ENCODE peak calls at places on chromosomes 6 and 20, in nine cellular contexts. Z is CD4-positive, alpha-beta T cell; D is bronchial epithelial cell; R is Peyer's patch; H is astrocyte of the spinal cord; T is NB4; V is nephron progenitor cell; L is CD14-positive monocyte; K is foreskin fibroblast. Q is an unnamed sample.
A peak's percentile ranks its signal among the peaks of the same experiment; 100 is the strongest.

GRCh38 chr6:149903938-149904611 is 6.2 kb upstream of the RAET1E start:
- DNase-seq in Z (no peak), D (no peak), R (no peak), H (no peak), T (no peak), V (no peak), L (no peak), K (no peak), Q (no peak)

GRCh38 chr6:35602133-35602946 is 86.4 kb downstream of the FKBP5 start:
- DNase-seq in Z (no peak), D (peak; percentile 89), R (peak; percentile 51), H (no peak), T (peak; percentile 70), V (no peak), L (no peak), K (peak; percentile 74), Q (no peak)

GRCh38 chr6:136465766-136466303 is 84.4 kb downstream of the MAP7 start:
- DNase-seq in Z (no peak), D (peak; percentile 48), R (no peak), H (no peak), T (no peak), V (no peak), L (no peak), K (peak; percentile 33), Q (no peak)

GRCh38 chr20:59253325-59253724 is 47.1 kb upstream of the EDN3 start:
- DNase-seq in Z (no peak), D (no peak), R (no peak), H (no peak), T (peak; percentile 90), V (no peak), L (no peak), K (no peak), Q (no peak)

GRCh38 chr6:47308674-47309325 is 905 bp downstream of the TNFRSF21 start:
- DNase-seq in Z (no peak), D (no peak), R (no peak), H (peak; percentile 58), T (no peak), V (peak; percentile 56), L (no peak), K (peak; percentile 58), Q (no peak)

GRCh38 chr20:47318027-47318595 is 38.4 kb downstream of the ZMYND8 start:
- DNase-seq in Z (no peak), D (peak; percentile 77), R (no peak), H (no peak), T (peak; percentile 77), V (peak; percentile 6), L (no peak), K (peak; percentile 92), Q (no peak)

GRCh38 chr6:15817100-15817499 is 154.3 kb upstream of the DTNBP1 start:
- DNase-seq in Z (no peak), D (no peak), R (no peak), H (no peak), T (no peak), V (no peak), L (no peak), K (no peak), Q (no peak)

GRCh38 chr6:8420031-8420588 is 15.2 kb downstream of the SLC35B3 start:
- DNase-seq in Z (no peak), D (no peak), R (no peak), H (no peak), T (no peak), V (no peak), L (no peak), K (no peak), Q (no peak)

GRCh38 chr6:170266061-170266825 is 24.6 kb downstream of the DLL1 start:
- DNase-seq in Z (no peak), D (no peak), R (no peak), H (no peak), T (peak; percentile 42), V (no peak), L (no peak), K (no peak), Q (no peak)

GRCh38 chr6:37168809-37169457 is 1.0 kb upstream of the PIM1 start:
- DNase-seq in Z (no peak), D (peak; percentile 48), R (peak; percentile 25), H (no peak), T (no peak), V (no peak), L (no peak), K (peak; percentile 86), Q (no peak)

GRCh38 chr6:90351696-90352095 is 55.1 kb upstream of the BACH2 start:
- DNase-seq in Z (no peak), D (no peak), R (no peak), H (peak; percentile 52), T (peak; percentile 41), V (no peak), L (no peak), K (peak; percentile 67), Q (no peak)

GRCh38 chr6:169778646-169779045 is 27.2 kb downstream of the ERMARD start:
- DNase-seq in Z (no peak), D (peak; percentile 77), R (no peak), H (no peak), T (no peak), V (no peak), L (no peak), K (no peak), Q (no peak)

GRCh38 chr6:158818580-158819212 is 472 bp downstream of the EZR start:
- DNase-seq in Z (peak; percentile 67), D (no peak), R (peak; percentile 51), H (peak; percentile 65), T (peak; percentile 82), V (peak; percentile 68), L (peak; percentile 63), K (peak; percentile 81), Q (peak; percentile 64)

GRCh38 chr6:24313477-24314141 is 44.2 kb downstream of the DCDC2 start:
- DNase-seq in Z (no peak), D (peak; percentile 76), R (no peak), H (peak; percentile 56), T (no peak), V (no peak), L (no peak), K (no peak), Q (no peak)

GRCh38 chr6:52233975-52234823 is 10.1 kb downstream of the IL17F start:
- DNase-seq in Z (no peak), D (peak; percentile 69), R (no peak), H (peak; percentile 49), T (peak; percentile 59), V (peak; percentile 51), L (no peak), K (peak; percentile 79), Q (no peak)

GRCh38 chr6:77264970-77265369 is 198.3 kb downstream of the HTR1B start:
- DNase-seq in Z (no peak), D (no peak), R (no peak), H (no peak), T (peak; percentile 3), V (no peak), L (no peak), K (no peak), Q (no peak)
- TF ChIP-seq CTCF in Z (no peak), D (no peak), R (no peak), H (no peak), T (peak; percentile 23), V (no peak), L (no peak), K (no peak), Q (no peak)

DNA sequence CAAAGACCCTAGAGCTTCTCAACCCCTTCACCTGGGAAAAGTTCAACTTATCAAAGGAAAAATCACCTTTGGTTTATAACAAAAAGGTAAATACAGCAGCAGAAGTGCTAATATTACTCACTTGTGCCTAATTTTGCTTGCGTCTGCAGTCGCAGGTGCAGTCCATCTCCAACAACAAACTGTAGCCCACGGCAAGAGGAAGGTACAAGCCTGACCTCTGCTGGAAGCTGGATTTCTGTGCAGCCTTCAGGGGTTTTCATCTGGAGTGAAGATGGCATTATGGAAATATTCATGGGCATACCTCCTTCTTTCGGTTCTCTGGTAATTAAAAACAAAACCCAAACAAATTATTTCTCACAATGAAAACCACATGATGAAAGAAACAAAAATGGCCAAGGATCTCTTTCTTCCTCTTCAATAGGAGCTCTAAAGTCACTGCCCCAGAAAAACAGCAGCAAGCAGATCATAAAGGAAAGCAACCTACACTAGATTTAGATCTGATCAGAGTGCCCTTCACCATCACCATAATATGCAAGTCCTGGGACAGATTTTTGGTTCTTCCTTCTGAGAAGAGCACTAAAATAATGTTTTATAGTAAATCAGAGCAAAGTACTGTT is 7.8 kb downstream of the UBE3D start:
- DNase-seq in Z (no peak), D (peak; percentile 54), R (peak; percentile 19), H (peak; percentile 51), T (peak; percentile 63), V (peak; percentile 49), L (no peak), K (peak; percentile 80), Q (no peak)
- TF ChIP-seq CTCF in Z (peak; percentile 43), D (peak; percentile 79), R (no peak), H (peak; percentile 88), T (peak; percentile 82), V (peak; percentile 75), L (peak; percentile 59), K (peak; percentile 87), Q (peak; percentile 13)

GRCh38 chr6:25389501-25389900 is 110.3 kb downstream of the CARMIL1 start:
- DNase-seq in Z (no peak), D (peak; percentile 74), R (no peak), H (peak; percentile 42), T (no peak), V (no peak), L (no peak), K (peak; percentile 64), Q (no peak)
- TF ChIP-seq CTCF in Z (no peak), D (no peak), R (no peak), H (no peak), T (no peak), V (no peak), L (no peak), K (no peak), Q (no peak)

DNA sequence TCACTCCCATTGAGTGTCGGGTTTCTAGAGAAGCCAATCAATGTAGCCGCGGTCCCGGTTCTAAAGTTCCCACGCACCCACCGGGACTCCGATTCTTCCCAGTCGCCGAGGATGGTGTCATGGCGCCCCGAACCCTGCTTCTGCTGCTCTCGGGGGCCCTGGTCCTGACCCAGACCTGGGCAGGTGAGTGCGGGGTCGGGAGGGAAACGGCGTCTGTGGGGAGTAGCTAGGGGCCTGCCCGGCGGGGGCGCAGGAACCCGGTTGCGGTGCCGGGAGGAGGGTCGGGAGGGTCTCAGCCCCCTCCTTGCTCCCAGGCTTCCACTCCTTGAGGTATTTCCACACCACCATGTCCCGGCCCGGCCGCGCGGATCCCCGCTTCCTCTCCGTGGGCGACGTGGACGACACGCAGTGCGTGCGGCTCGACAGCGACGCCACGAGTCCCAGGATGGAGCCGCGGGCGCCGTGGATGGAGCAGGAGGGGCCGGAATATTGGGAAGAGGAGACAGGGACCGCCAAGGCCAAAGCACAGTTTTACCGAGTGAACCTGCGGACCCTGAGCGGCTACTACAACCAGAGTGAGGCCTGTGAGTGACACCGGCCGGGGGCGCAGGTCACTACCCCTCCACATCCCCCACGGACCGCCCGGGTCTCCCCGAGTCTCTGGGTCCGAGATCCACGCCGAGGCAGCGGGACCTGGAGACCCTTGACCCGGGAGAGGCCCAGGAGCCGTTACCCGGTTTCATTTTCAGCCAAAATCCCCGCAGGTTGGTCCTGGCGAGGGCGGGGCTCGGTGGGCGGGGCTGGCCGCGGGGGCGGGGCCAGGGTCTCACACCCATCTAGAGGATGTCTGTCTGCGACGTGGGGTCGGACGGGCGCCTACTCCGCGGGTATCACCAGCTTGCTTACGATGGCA is 35.2 kb upstream of the HLA-G start:
- DNase-seq in Z (peak; percentile 80), D (no peak), R (peak; percentile 68), H (no peak), T (no peak), V (peak; percentile 64), L (peak; percentile 59), K (peak; percentile 50), Q (peak; percentile 57)
- TF ChIP-seq CTCF in Z (no peak), D (peak; percentile 75), R (peak; percentile 60), H (peak; percentile 47), T (no peak), V (no peak), L (peak; percentile 64), K (peak; percentile 54), Q (peak; percentile 37)